ENCODE peak calls at places on chromosomes 1 and 21, in six cellular contexts. F, Y, E, U, M and G are unnamed samples.

GRCh38 chr1:1328254-1328653 is 2.8 kb upstream of the TAS1R3 start:
- DNase-seq in Y (no peak), E (no peak), U (no peak), F (no peak), M (no peak), G (no peak)

GRCh38 chr1:227766015-227766634 is 30.9 kb downstream of the SNAP47 start:
- DNase-seq in Y (no peak), U (no peak), E (no peak), M (no peak), F (peak; percentile 78), G (no peak)

GRCh38 chr1:206828765-206829164 is 36.7 kb upstream of the IL20 start:
- DNase-seq in F (no peak), E (no peak), Y (no peak), M (no peak), U (no peak), G (no peak)

GRCh38 chr1:38680801-38681510 is 178.6 kb downstream of the RRAGC start:
- DNase-seq in M (no peak), E (no peak), Y (no peak), F (no peak), U (peak; percentile 49), G (no peak)

GRCh38 chr21:19420607-19421006 is 1017.0 kb upstream of the TMPRSS15 start:
- DNase-seq in M (no peak), Y (no peak), E (no peak), F (no peak), U (no peak), G (no peak)

GRCh38 chr1:59332983-59333382 is 36.1 kb downstream of the FGGY start:
- DNase-seq in Y (no peak), M (no peak), E (no peak), U (peak; percentile 64), F (no peak), G (no peak)

GRCh38 chr1:111202707-111203623 is 2.5 kb upstream of the DENND2D start:
- DNase-seq in F (no peak), M (no peak), Y (peak; percentile 54), E (no peak), U (no peak), G (no peak)

GRCh38 chr1:235954306-235955283 is 87.9 kb upstream of the LYST start:
- DNase-seq in M (peak; percentile 74), F (peak; percentile 16), E (no peak), U (no peak), Y (no peak), G (peak; percentile 67)

GRCh38 chr21:34952701-34953100 is 96.4 kb downstream of the RUNX1 start:
- DNase-seq in E (no peak), Y (no peak), F (no peak), U (no peak), M (no peak), G (no peak)

GRCh38 chr1:111605553-111605952 is 14.0 kb upstream of the RAP1A start:
- DNase-seq in U (peak; percentile 59), F (no peak), M (no peak), Y (no peak), E (no peak), G (no peak)